ENCODE peak calls at places on chromosomes 11 and 22, in ten cellular contexts. H is lower leg skin; M is cerebellar nuclear complex; G is posterior vena cava; B is nucleus accumbens; U is stimulated activated CD4-positive, alpha-beta T cell treated with anti-CD3 and anti-CD28 coated beads, Interleukin-15, amount 100 ng/mL, for 1 hour; O is stomach; W is GM23338; D is hepatocyte; Q is Daoy. S is an unnamed sample.

GRCh38 chr11:113991718-113992458 is 17.0 kb downstream of the HTR3A start:
- DNase-seq in G (no peak), Q (peak; percentile 41), D (peak; percentile 22), U (no peak), B (no peak), W (no peak), H (no peak), O (no peak), M (no peak), S (no peak)

GRCh38 chr11:95330332-95330731 is 99.3 kb upstream of the SESN3 start:
- DNase-seq in G (no peak), H (no peak), W (no peak), B (no peak), Q (no peak), U (no peak), O (no peak), D (no peak), M (no peak), S (no peak)

GRCh38 chr11:129279326-129280026 is 87.4 kb upstream of the ARHGAP32 start:
- DNase-seq in B (peak; percentile 80), O (peak; percentile 83), W (peak; percentile 89), M (no peak), D (peak; percentile 94), H (peak; percentile 38), U (peak; percentile 55), Q (peak; percentile 88), G (peak; percentile 90), S (peak; percentile 63)

GRCh38 chr22:24474221-24474620 is 20.9 kb upstream of the UPB1 start:
- DNase-seq in W (no peak), B (no peak), D (peak; percentile 34), Q (peak; percentile 79), U (no peak), G (no peak), O (no peak), H (no peak), M (no peak), S (no peak)

GRCh38 chr11:18728658-18729057 is 2.7 kb upstream of the IGSF22 start:
- DNase-seq in W (no peak), G (no peak), O (no peak), H (no peak), D (no peak), Q (no peak), U (no peak), M (no peak), B (no peak), S (no peak)

GRCh38 chr11:116773203-116774112 is 671 bp upstream of the BUD13 start:
- DNase-seq in O (no peak), H (no peak), U (no peak), M (no peak), B (peak; percentile 78), D (no peak), Q (no peak), G (no peak), W (no peak), S (no peak)

GRCh38 chr11:130674686-130675085 is 226.2 kb downstream of the ADAMTS15 start:
- DNase-seq in M (no peak), Q (peak; percentile 23), B (no peak), U (no peak), D (no peak), W (no peak), O (no peak), H (no peak), G (no peak), S (no peak)

GRCh38 chr11:96309001-96309642 is 33.9 kb downstream of the MAML2 start:
- DNase-seq in M (no peak), W (no peak), H (no peak), O (no peak), U (no peak), G (no peak), B (no peak), Q (peak; percentile 40), D (no peak), S (no peak)

GRCh38 chr11:8812438-8812837 is 98.6 kb upstream of the AKIP1 start:
- DNase-seq in G (peak; percentile 85), Q (no peak), B (no peak), O (peak; percentile 90), H (peak; percentile 52), D (no peak), M (no peak), U (no peak), W (no peak), S (no peak)

GRCh38 chr11:532512-533048 is 2.8 kb downstream of the HRAS start:
- DNase-seq in Q (no peak), H (no peak), D (peak; percentile 4), U (no peak), B (no peak), G (no peak), M (no peak), W (no peak), O (no peak), S (no peak)